ENCODE peak calls at places on chromosomes 11 and 22, in nine cellular contexts. One of them, this sample, is unnamed.

GRCh38 chr22:27129266-27129665 is 471.9 kb downstream of the MIAT start:
- DNase-seq in activated CD4-positive, alpha-beta T cell treated with anti-CD3 and anti-CD28 coated beads for 48 hours: no peak
- DNase-seq in psoas muscle: no peak
- DNase-seq in transverse colon: no peak
- DNase-seq in AG10803: peak; percentile 89
- DNase-seq in non-pigmented ciliary epithelial cell: peak; percentile 78
- DNase-seq in BJ: no peak
- DNase-seq in EL: peak; percentile 69
- DNase-seq in H4: no peak
- DNase-seq in this sample: no peak

GRCh38 chr22:38835888-38836301 is 7.9 kb downstream of the NPTXR start:
- DNase-seq in activated CD4-positive, alpha-beta T cell treated with anti-CD3 and anti-CD28 coated beads for 48 hours: no peak
- DNase-seq in psoas muscle: no peak
- DNase-seq in transverse colon: no peak
- DNase-seq in AG10803: no peak
- DNase-seq in non-pigmented ciliary epithelial cell: peak; percentile 17
- DNase-seq in BJ: no peak
- DNase-seq in EL: peak; percentile 70
- DNase-seq in H4: peak; percentile 70
- DNase-seq in this sample: no peak

GRCh38 chr11:18721576-18722292 is 4.3 kb downstream of the IGSF22 start:
- DNase-seq in activated CD4-positive, alpha-beta T cell treated with anti-CD3 and anti-CD28 coated beads for 48 hours: peak; percentile 63
- DNase-seq in psoas muscle: no peak
- DNase-seq in transverse colon: peak; percentile 57
- DNase-seq in AG10803: peak; percentile 25
- DNase-seq in non-pigmented ciliary epithelial cell: no peak
- DNase-seq in BJ: no peak
- DNase-seq in EL: peak; percentile 60
- DNase-seq in H4: no peak
- DNase-seq in this sample: no peak

GRCh38 chr22:22359465-22359864 is 114.9 kb downstream of the VPREB1 start:
- DNase-seq in activated CD4-positive, alpha-beta T cell treated with anti-CD3 and anti-CD28 coated beads for 48 hours: no peak
- DNase-seq in psoas muscle: no peak
- DNase-seq in transverse colon: no peak
- DNase-seq in AG10803: no peak
- DNase-seq in non-pigmented ciliary epithelial cell: no peak
- DNase-seq in BJ: no peak
- DNase-seq in EL: no peak
- DNase-seq in H4: no peak
- DNase-seq in this sample: no peak

GRCh38 chr11:95135155-95135554 is 45.5 kb downstream of the ENDOD1 start:
- DNase-seq in activated CD4-positive, alpha-beta T cell treated with anti-CD3 and anti-CD28 coated beads for 48 hours: no peak
- DNase-seq in psoas muscle: no peak
- DNase-seq in transverse colon: no peak
- DNase-seq in AG10803: no peak
- DNase-seq in non-pigmented ciliary epithelial cell: no peak
- DNase-seq in BJ: no peak
- DNase-seq in EL: no peak
- DNase-seq in H4: no peak
- DNase-seq in this sample: no peak

GRCh38 chr11:67062526-67063373 is 6.1 kb downstream of the RHOD start:
- DNase-seq in activated CD4-positive, alpha-beta T cell treated with anti-CD3 and anti-CD28 coated beads for 48 hours: no peak
- DNase-seq in psoas muscle: no peak
- DNase-seq in transverse colon: no peak
- DNase-seq in AG10803: no peak
- DNase-seq in non-pigmented ciliary epithelial cell: no peak
- DNase-seq in BJ: no peak
- DNase-seq in EL: no peak
- DNase-seq in H4: no peak
- DNase-seq in this sample: no peak

GRCh38 chr22:41613456-41613855 is 7.4 kb downstream of the DESI1 start:
- DNase-seq in activated CD4-positive, alpha-beta T cell treated with anti-CD3 and anti-CD28 coated beads for 48 hours: no peak
- DNase-seq in psoas muscle: no peak
- DNase-seq in transverse colon: no peak
- DNase-seq in AG10803: no peak
- DNase-seq in non-pigmented ciliary epithelial cell: no peak
- DNase-seq in BJ: no peak
- DNase-seq in EL: no peak
- DNase-seq in H4: no peak
- DNase-seq in this sample: no peak

GRCh38 chr22:24996420-24996952 is 44.0 kb downstream of the KIAA1671 start:
- DNase-seq in activated CD4-positive, alpha-beta T cell treated with anti-CD3 and anti-CD28 coated beads for 48 hours: no peak
- DNase-seq in psoas muscle: no peak
- DNase-seq in transverse colon: peak; percentile 48
- DNase-seq in AG10803: peak; percentile 11
- DNase-seq in non-pigmented ciliary epithelial cell: no peak
- DNase-seq in BJ: no peak
- DNase-seq in EL: peak; percentile 24
- DNase-seq in H4: peak; percentile 49
- DNase-seq in this sample: no peak

GRCh38 chr11:124793466-124794278 is 6.5 kb downstream of the MSANTD2 start:
- DNase-seq in activated CD4-positive, alpha-beta T cell treated with anti-CD3 and anti-CD28 coated beads for 48 hours: peak; percentile 14
- DNase-seq in psoas muscle: no peak
- DNase-seq in transverse colon: peak; percentile 16
- DNase-seq in AG10803: peak; percentile 51
- DNase-seq in non-pigmented ciliary epithelial cell: no peak
- DNase-seq in BJ: no peak
- DNase-seq in EL: peak; percentile 55
- DNase-seq in H4: peak; percentile 53
- DNase-seq in this sample: peak; percentile 65

GRCh38 chr11:8839957-8840945 is 70.7 kb upstream of the AKIP1 start:
- DNase-seq in activated CD4-positive, alpha-beta T cell treated with anti-CD3 and anti-CD28 coated beads for 48 hours: peak; percentile 41
- DNase-seq in psoas muscle: no peak
- DNase-seq in transverse colon: peak; percentile 59
- DNase-seq in AG10803: peak; percentile 13
- DNase-seq in non-pigmented ciliary epithelial cell: no peak
- DNase-seq in BJ: no peak
- DNase-seq in EL: peak; percentile 26
- DNase-seq in H4: peak; percentile 38
- DNase-seq in this sample: no peak

GRCh38 chr11:11403763-11404725 is 51.0 kb upstream of the CSNK2A3 start:
- DNase-seq in activated CD4-positive, alpha-beta T cell treated with anti-CD3 and anti-CD28 coated beads for 48 hours: no peak
- DNase-seq in psoas muscle: no peak
- DNase-seq in transverse colon: no peak
- DNase-seq in AG10803: peak; percentile 25
- DNase-seq in non-pigmented ciliary epithelial cell: no peak
- DNase-seq in BJ: no peak
- DNase-seq in EL: no peak
- DNase-seq in H4: no peak
- DNase-seq in this sample: no peak

GRCh38 chr11:19675397-19675796 is 37.2 kb upstream of the NAV2 start:
- DNase-seq in activated CD4-positive, alpha-beta T cell treated with anti-CD3 and anti-CD28 coated beads for 48 hours: no peak
- DNase-seq in psoas muscle: no peak
- DNase-seq in transverse colon: no peak
- DNase-seq in AG10803: no peak
- DNase-seq in non-pigmented ciliary epithelial cell: no peak
- DNase-seq in BJ: no peak
- DNase-seq in EL: no peak
- DNase-seq in H4: no peak
- DNase-seq in this sample: no peak

GRCh38 chr22:49624421-49625177 is 203.1 kb downstream of the BRD1 start:
- DNase-seq in activated CD4-positive, alpha-beta T cell treated with anti-CD3 and anti-CD28 coated beads for 48 hours: no peak
- DNase-seq in psoas muscle: peak; percentile 1
- DNase-seq in transverse colon: no peak
- DNase-seq in AG10803: no peak
- DNase-seq in non-pigmented ciliary epithelial cell: no peak
- DNase-seq in BJ: no peak
- DNase-seq in EL: no peak
- DNase-seq in H4: no peak
- DNase-seq in this sample: no peak

GRCh38 chr11:115168686-115169085 is 335.5 kb downstream of the CADM1 start:
- DNase-seq in activated CD4-positive, alpha-beta T cell treated with anti-CD3 and anti-CD28 coated beads for 48 hours: no peak
- DNase-seq in psoas muscle: no peak
- DNase-seq in transverse colon: no peak
- DNase-seq in AG10803: no peak
- DNase-seq in non-pigmented ciliary epithelial cell: no peak
- DNase-seq in BJ: no peak
- DNase-seq in EL: no peak
- DNase-seq in H4: no peak
- DNase-seq in this sample: no peak

GRCh38 chr22:44727148-44727547 is 25.1 kb downstream of the PRR5 start:
- DNase-seq in activated CD4-positive, alpha-beta T cell treated with anti-CD3 and anti-CD28 coated beads for 48 hours: no peak
- DNase-seq in psoas muscle: no peak
- DNase-seq in transverse colon: no peak
- DNase-seq in AG10803: no peak
- DNase-seq in non-pigmented ciliary epithelial cell: no peak
- DNase-seq in BJ: no peak
- DNase-seq in EL: no peak
- DNase-seq in H4: no peak
- DNase-seq in this sample: no peak

GRCh38 chr11:107791343-107792048 is 67.1 kb downstream of the SLC35F2 start:
- DNase-seq in activated CD4-positive, alpha-beta T cell treated with anti-CD3 and anti-CD28 coated beads for 48 hours: no peak
- DNase-seq in psoas muscle: no peak
- DNase-seq in transverse colon: no peak
- DNase-seq in AG10803: no peak
- DNase-seq in non-pigmented ciliary epithelial cell: no peak
- DNase-seq in BJ: no peak
- DNase-seq in EL: no peak
- DNase-seq in H4: peak; percentile 20
- DNase-seq in this sample: no peak

GRCh38 chr11:118634435-118635236 is 27.2 kb downstream of the PHLDB1 start:
- DNase-seq in activated CD4-positive, alpha-beta T cell treated with anti-CD3 and anti-CD28 coated beads for 48 hours: peak; percentile 18
- DNase-seq in psoas muscle: peak; percentile 77
- DNase-seq in transverse colon: peak; percentile 88
- DNase-seq in AG10803: peak; percentile 46
- DNase-seq in non-pigmented ciliary epithelial cell: no peak
- DNase-seq in BJ: no peak
- DNase-seq in EL: no peak
- DNase-seq in H4: no peak
- DNase-seq in this sample: no peak

GRCh38 chr11:118896472-118896913 is 12.8 kb downstream of the CXCR5 start:
- DNase-seq in activated CD4-positive, alpha-beta T cell treated with anti-CD3 and anti-CD28 coated beads for 48 hours: no peak
- DNase-seq in psoas muscle: no peak
- DNase-seq in transverse colon: peak; percentile 7
- DNase-seq in AG10803: no peak
- DNase-seq in non-pigmented ciliary epithelial cell: no peak
- DNase-seq in BJ: no peak
- DNase-seq in EL: no peak
- DNase-seq in H4: no peak
- DNase-seq in this sample: no peak

GRCh38 chr22:45503071-45503815 is 560 bp downstream of the FBLN1 start:
- DNase-seq in activated CD4-positive, alpha-beta T cell treated with anti-CD3 and anti-CD28 coated beads for 48 hours: no peak
- DNase-seq in psoas muscle: no peak
- DNase-seq in transverse colon: no peak
- DNase-seq in AG10803: no peak
- DNase-seq in non-pigmented ciliary epithelial cell: no peak
- DNase-seq in BJ: no peak
- DNase-seq in EL: peak; percentile 20
- DNase-seq in H4: no peak
- DNase-seq in this sample: no peak

GRCh38 chr22:28801845-28802594 is 1.7 kb upstream of the XBP1 start:
- DNase-seq in activated CD4-positive, alpha-beta T cell treated with anti-CD3 and anti-CD28 coated beads for 48 hours: no peak
- DNase-seq in psoas muscle: no peak
- DNase-seq in transverse colon: peak; percentile 38
- DNase-seq in AG10803: peak; percentile 18
- DNase-seq in non-pigmented ciliary epithelial cell: no peak
- DNase-seq in BJ: no peak
- DNase-seq in EL: no peak
- DNase-seq in H4: no peak
- DNase-seq in this sample: peak; percentile 68

GRCh38 chr22:50082197-50082715 is 3.0 kb downstream of the MLC1 start:
- DNase-seq in activated CD4-positive, alpha-beta T cell treated with anti-CD3 and anti-CD28 coated beads for 48 hours: no peak
- DNase-seq in psoas muscle: no peak
- DNase-seq in transverse colon: no peak
- DNase-seq in AG10803: no peak
- DNase-seq in non-pigmented ciliary epithelial cell: no peak
- DNase-seq in BJ: no peak
- DNase-seq in EL: no peak
- DNase-seq in H4: no peak
- DNase-seq in this sample: no peak

GRCh38 chr11:3123316-3123715 is 41.8 kb downstream of the OSBPL5 start:
- DNase-seq in activated CD4-positive, alpha-beta T cell treated with anti-CD3 and anti-CD28 coated beads for 48 hours: no peak
- DNase-seq in psoas muscle: peak; percentile 79
- DNase-seq in transverse colon: peak; percentile 65
- DNase-seq in AG10803: peak; percentile 45
- DNase-seq in non-pigmented ciliary epithelial cell: no peak
- DNase-seq in BJ: no peak
- DNase-seq in EL: no peak
- DNase-seq in H4: no peak
- DNase-seq in this sample: no peak

GRCh38 chr22:46726986-46727317 is 11.1 kb downstream of the CERK start:
- DNase-seq in activated CD4-positive, alpha-beta T cell treated with anti-CD3 and anti-CD28 coated beads for 48 hours: no peak
- DNase-seq in psoas muscle: no peak
- DNase-seq in transverse colon: no peak
- DNase-seq in AG10803: no peak
- DNase-seq in non-pigmented ciliary epithelial cell: no peak
- DNase-seq in BJ: no peak
- DNase-seq in EL: no peak
- DNase-seq in H4: no peak
- DNase-seq in this sample: no peak

GRCh38 chr11:62632492-62632891 is 10.7 kb upstream of the B3GAT3 start:
- DNase-seq in activated CD4-positive, alpha-beta T cell treated with anti-CD3 and anti-CD28 coated beads for 48 hours: no peak
- DNase-seq in psoas muscle: no peak
- DNase-seq in transverse colon: no peak
- DNase-seq in AG10803: no peak
- DNase-seq in non-pigmented ciliary epithelial cell: no peak
- DNase-seq in BJ: no peak
- DNase-seq in EL: no peak
- DNase-seq in H4: no peak
- DNase-seq in this sample: no peak

GRCh38 chr11:61695917-61696316 is 15.7 kb downstream of the DAGLA start:
- DNase-seq in activated CD4-positive, alpha-beta T cell treated with anti-CD3 and anti-CD28 coated beads for 48 hours: peak; percentile 96
- DNase-seq in psoas muscle: peak; percentile 86
- DNase-seq in transverse colon: peak; percentile 79
- DNase-seq in AG10803: peak; percentile 59
- DNase-seq in non-pigmented ciliary epithelial cell: no peak
- DNase-seq in BJ: peak; percentile 29
- DNase-seq in EL: peak; percentile 93
- DNase-seq in H4: peak; percentile 90
- DNase-seq in this sample: no peak

GRCh38 chr11:101428918-101429317 is 154.9 kb downstream of the TRPC6 start:
- DNase-seq in activated CD4-positive, alpha-beta T cell treated with anti-CD3 and anti-CD28 coated beads for 48 hours: no peak
- DNase-seq in psoas muscle: no peak
- DNase-seq in transverse colon: no peak
- DNase-seq in AG10803: peak; percentile 42
- DNase-seq in non-pigmented ciliary epithelial cell: no peak
- DNase-seq in BJ: no peak
- DNase-seq in EL: peak; percentile 56
- DNase-seq in H4: peak; percentile 13
- DNase-seq in this sample: no peak

GRCh38 chr11:69244286-69244685 is 49.7 kb upstream of the MYEOV start:
- DNase-seq in activated CD4-positive, alpha-beta T cell treated with anti-CD3 and anti-CD28 coated beads for 48 hours: no peak
- DNase-seq in psoas muscle: no peak
- DNase-seq in transverse colon: no peak
- DNase-seq in AG10803: no peak
- DNase-seq in non-pigmented ciliary epithelial cell: no peak
- DNase-seq in BJ: no peak
- DNase-seq in EL: no peak
- DNase-seq in H4: no peak
- DNase-seq in this sample: no peak

This sample was measured in KG1.